ENCODE peak calls at places on chromosomes 5 and 9, in four cellular contexts. One of them, this sample, is unnamed.

GRCh38 chr5:107578051-107578635 is 92.6 kb downstream of the EFNA5 start:
- DNase-seq in K562: no peak
- DNase-seq in HepG2: no peak
- DNase-seq in GM12878: no peak
- DNase-seq in this sample: no peak

GRCh38 chr5:37770791-37771190 is 69.0 kb downstream of the GDNF start:
- DNase-seq in K562: no peak
- DNase-seq in HepG2: no peak
- DNase-seq in GM12878: no peak
- DNase-seq in this sample: no peak

GRCh38 chr5:139871624-139872023 is 76.0 kb downstream of the PSD2 start:
- DNase-seq in GM12878: no peak
- DNase-seq in HepG2: no peak
- DNase-seq in K562: no peak
- DNase-seq in this sample: no peak

GRCh38 chr5:90387508-90387907 is 22.0 kb downstream of the CETN3 start:
- DNase-seq in GM12878: no peak
- DNase-seq in HepG2: no peak
- DNase-seq in K562: no peak
- DNase-seq in this sample: no peak

GRCh38 chr9:93119953-93120845 is 13.9 kb downstream of the NINJ1 start:
- DNase-seq in K562: peak
- DNase-seq in HepG2: peak
- DNase-seq in GM12878: no peak
- DNase-seq in this sample: peak

GRCh38 chr9:83959061-83959460 is 21.0 kb downstream of the HNRNPK start:
- DNase-seq in K562: no peak
- DNase-seq in HepG2: peak
- DNase-seq in GM12878: no peak
- DNase-seq in this sample: no peak

GRCh38 chr9:133117271-133118178 is 3.5 kb downstream of the RALGDS start:
- DNase-seq in K562: no peak
- DNase-seq in HepG2: no peak
- DNase-seq in GM12878: no peak
- DNase-seq in this sample: no peak

GRCh38 chr5:15645376-15645775 is 145.4 kb downstream of the FBXL7 start:
- DNase-seq in HepG2: no peak
- DNase-seq in K562: no peak
- DNase-seq in GM12878: no peak
- DNase-seq in this sample: no peak

GRCh38 chr9:38371495-38371894 is 21.0 kb upstream of the ALDH1B1 start:
- DNase-seq in GM12878: peak
- DNase-seq in HepG2: peak
- DNase-seq in K562: peak
- DNase-seq in this sample: peak

GRCh38 chr5:124655211-124655880 is 91.1 kb downstream of the ZNF608 start:
- DNase-seq in GM12878: no peak
- DNase-seq in K562: no peak
- DNase-seq in HepG2: no peak
- DNase-seq in this sample: no peak

GRCh38 chr9:21989440-21990189 is 4.6 kb downstream of the CDKN2A start:
- DNase-seq in K562: no peak
- DNase-seq in HepG2: no peak
- DNase-seq in GM12878: no peak
- DNase-seq in this sample: no peak

GRCh38 chr9:2800385-2801179 is 43.3 kb downstream of the PUM3 start:
- DNase-seq in K562: no peak
- DNase-seq in HepG2: peak
- DNase-seq in GM12878: no peak
- DNase-seq in this sample: no peak

GRCh38 chr5:61313960-61314681 is 17.9 kb upstream of the ZSWIM6 start:
- DNase-seq in K562: no peak
- DNase-seq in HepG2: no peak
- DNase-seq in GM12878: no peak
- DNase-seq in this sample: peak

GRCh38 chr5:89036166-89036565 is 153.2 kb upstream of the MEF2C start:
- DNase-seq in HepG2: no peak
- DNase-seq in K562: no peak
- DNase-seq in GM12878: no peak
- DNase-seq in this sample: no peak

GRCh38 chr9:15373201-15373530 is 49.5 kb upstream of the SNAPC3 start:
- DNase-seq in K562: no peak
- DNase-seq in HepG2: no peak
- DNase-seq in GM12878: no peak
- DNase-seq in this sample: no peak

GRCh38 chr5:37938086-37938852 is 98.4 kb upstream of the GDNF start:
- DNase-seq in HepG2: no peak
- DNase-seq in GM12878: no peak
- DNase-seq in K562: no peak
- DNase-seq in this sample: no peak

GRCh38 chr5:952597-953271 is 55.9 kb upstream of the NKD2 start:
- DNase-seq in HepG2: no peak
- DNase-seq in GM12878: no peak
- DNase-seq in K562: no peak
- DNase-seq in this sample: no peak

GRCh38 chr5:180090769-180091546 is 19.4 kb upstream of the RNF130 start:
- DNase-seq in GM12878: no peak
- DNase-seq in HepG2: peak
- DNase-seq in K562: no peak
- DNase-seq in this sample: peak

GRCh38 chr9:93117924-93118862 is 15.9 kb downstream of the NINJ1 start:
- DNase-seq in K562: no peak
- DNase-seq in GM12878: no peak
- DNase-seq in HepG2: no peak
- DNase-seq in this sample: no peak

GRCh38 chr9:117783828-117784227 is 79.6 kb downstream of the TLR4 start:
- DNase-seq in HepG2: no peak
- DNase-seq in K562: no peak
- DNase-seq in GM12878: peak
- DNase-seq in this sample: no peak

GRCh38 chr5:159943331-159943730 is 27.0 kb downstream of the ADRA1B start:
- DNase-seq in GM12878: no peak
- DNase-seq in K562: no peak
- DNase-seq in HepG2: no peak
- DNase-seq in this sample: no peak

GRCh38 chr9:121299125-121299466 is 31.1 kb downstream of the GSN start:
- DNase-seq in K562: no peak
- DNase-seq in HepG2: no peak
- DNase-seq in GM12878: no peak
- DNase-seq in this sample: no peak

GRCh38 chr5:82274343-82275266 is 3.5 kb downstream of the RPS23 start:
- DNase-seq in K562: peak
- DNase-seq in HepG2: no peak
- DNase-seq in GM12878: no peak
- DNase-seq in this sample: no peak

GRCh38 chr9:136690841-136691261 is 3.6 kb upstream of the AGPAT2 start:
- DNase-seq in GM12878: no peak
- DNase-seq in HepG2: no peak
- DNase-seq in K562: no peak
- DNase-seq in this sample: no peak

GRCh38 chr9:133114451-133114885 is 6.6 kb downstream of the RALGDS start:
- DNase-seq in HepG2: no peak
- DNase-seq in GM12878: no peak
- DNase-seq in K562: no peak
- DNase-seq in this sample: no peak

GRCh38 chr5:65142511-65143011 is 339.2 kb downstream of the ADAMTS6 start:
- DNase-seq in GM12878: no peak
- DNase-seq in K562: no peak
- DNase-seq in HepG2: no peak
- DNase-seq in this sample: peak

GRCh38 chr5:138668981-138669380 is 84.2 kb upstream of the CTNNA1 start:
- DNase-seq in GM12878: no peak
- DNase-seq in K562: no peak
- DNase-seq in HepG2: no peak
- DNase-seq in this sample: peak

GRCh38 chr5:73666891-73667290 is 40.9 kb downstream of the ARHGEF28 start:
- DNase-seq in K562: no peak
- DNase-seq in HepG2: no peak
- DNase-seq in GM12878: no peak
- DNase-seq in this sample: no peak

GRCh38 chr5:113278976-113279375 is 155.8 kb downstream of the TSSK1B start:
- DNase-seq in K562: no peak
- DNase-seq in HepG2: no peak
- DNase-seq in GM12878: no peak
- DNase-seq in this sample: no peak

GRCh38 chr9:78115073-78115472 is 83.5 kb upstream of the GNAQ start:
- DNase-seq in HepG2: peak
- DNase-seq in K562: peak
- DNase-seq in GM12878: no peak
- DNase-seq in this sample: peak

GRCh38 chr5:99030871-99031440 is 102.1 kb upstream of the CHD1 start:
- DNase-seq in GM12878: no peak
- DNase-seq in K562: no peak
- DNase-seq in HepG2: no peak
- DNase-seq in this sample: no peak

GRCh38 chr5:68139601-68140441 is 75.7 kb upstream of the PIK3R1 start:
- DNase-seq in K562: no peak
- DNase-seq in HepG2: no peak
- DNase-seq in GM12878: no peak
- DNase-seq in this sample: no peak

GRCh38 chr5:1476967-1477310 is 31.7 kb upstream of the SLC6A3 start:
- DNase-seq in K562: no peak
- DNase-seq in HepG2: no peak
- DNase-seq in GM12878: no peak
- DNase-seq in this sample: no peak

GRCh38 chr5:157431544-157432200 is 28.3 kb upstream of the NIPAL4 start:
- DNase-seq in K562: no peak
- DNase-seq in GM12878: peak
- DNase-seq in HepG2: peak
- DNase-seq in this sample: peak
- TF ChIP-seq ESRRA in K562: no peak
- TF ChIP-seq ESRRA in GM12878: no peak
- TF ChIP-seq ESRRA in HepG2: no peak
- TF ChIP-seq ESRRA in this sample: no peak

GRCh38 chr9:99052849-99053715 is 51.8 kb upstream of the TGFBR1 start:
- DNase-seq in GM12878: no peak
- DNase-seq in HepG2: no peak
- DNase-seq in K562: no peak
- DNase-seq in this sample: no peak
- TF ChIP-seq BHLHE40 in GM12878: no peak
- TF ChIP-seq BHLHE40 in HepG2: no peak
- TF ChIP-seq BHLHE40 in K562: no peak
- TF ChIP-seq BHLHE40 in this sample: no peak

GRCh38 chr5:176541338-176542134 is 4.3 kb upstream of the RNF44 start:
- DNase-seq in HepG2: peak
- DNase-seq in GM12878: no peak
- DNase-seq in K562: peak
- DNase-seq in this sample: no peak
- TF ChIP-seq POLR2A in HepG2: no peak
- TF ChIP-seq POLR2A in GM12878: peak
- TF ChIP-seq POLR2A in K562: no peak
- TF ChIP-seq POLR2A in this sample: no peak

GRCh38 chr9:115024925-115025535 is 92.9 kb downstream of the TNC start:
- DNase-seq in K562: no peak
- DNase-seq in GM12878: no peak
- DNase-seq in HepG2: no peak
- DNase-seq in this sample: no peak
- TF ChIP-seq ESRRA in K562: no peak
- TF ChIP-seq ESRRA in GM12878: no peak
- TF ChIP-seq ESRRA in HepG2: no peak
- TF ChIP-seq ESRRA in this sample: no peak

GRCh38 chr5:100904259-100904822 is 1.3 kb upstream of the ST8SIA4 start:
- DNase-seq in HepG2: no peak
- DNase-seq in GM12878: no peak
- DNase-seq in K562: no peak
- DNase-seq in this sample: peak
- TF ChIP-seq BHLHE40 in HepG2: no peak
- TF ChIP-seq BHLHE40 in GM12878: peak
- TF ChIP-seq BHLHE40 in K562: no peak
- TF ChIP-seq BHLHE40 in this sample: no peak

This sample was measured in A549.